ENCODE peak calls at places on chromosome 17, in ten cellular contexts. T, P, A, X, S, I, D, Z, E and G are unnamed samples.

GRCh38 chr17:39812466-39812865 is 51.6 kb downstream of the IKZF3 start:
- DNase-seq in E (no peak), A (no peak), D (peak), P (no peak), I (no peak), Z (no peak), T (no peak), X (peak), S (no peak), G (no peak)

GRCh38 chr17:73343168-73343634 is 31.4 kb upstream of the CDC42EP4 start:
- DNase-seq in A (no peak), E (no peak), I (no peak), X (peak), P (peak), Z (no peak), D (no peak), T (no peak), S (peak), G (no peak)

GRCh38 chr17:74192950-74193781 is 10.3 kb upstream of the RPL38 start:
- DNase-seq in D (peak), X (peak), I (peak), P (no peak), E (no peak), S (no peak), A (no peak), T (peak), Z (peak), G (no peak)

GRCh38 chr17:19021622-19022083 is 17.1 kb upstream of the FAM83G start:
- DNase-seq in E (no peak), S (no peak), I (no peak), X (no peak), P (no peak), D (no peak), T (no peak), Z (peak), A (no peak), G (peak)

GRCh38 chr17:60158751-60159478 is 9.1 kb downstream of the CA4 start:
- DNase-seq in Z (no peak), A (no peak), X (no peak), S (no peak), T (no peak), E (no peak), I (no peak), P (no peak), D (no peak), G (peak)

GRCh38 chr17:19271751-19272357 is 34.7 kb downstream of the EPN2 start:
- DNase-seq in D (no peak), A (no peak), E (no peak), T (no peak), S (no peak), X (no peak), Z (no peak), P (no peak), I (no peak), G (no peak)

GRCh38 chr17:36008998-36009665 is 7.8 kb upstream of the CCL15 start:
- DNase-seq in E (no peak), X (no peak), D (no peak), Z (peak), A (no peak), P (no peak), T (peak), I (no peak), S (no peak), G (peak)

GRCh38 chr17:76481091-76481655 is 13.8 kb downstream of the AANAT start:
- DNase-seq in Z (peak), X (peak), D (no peak), P (no peak), A (no peak), E (peak), I (no peak), T (no peak), S (no peak), G (no peak)

GRCh38 chr17:78661092-78661770 is 84.0 kb upstream of the DNAH17 start:
- DNase-seq in I (peak), T (peak), S (no peak), X (no peak), E (no peak), A (no peak), Z (no peak), D (no peak), P (no peak), G (no peak)

GRCh38 chr17:51389875-51390274 is 129.5 kb downstream of the UTP18 start:
- DNase-seq in D (no peak), E (no peak), S (no peak), Z (no peak), A (peak), I (no peak), P (no peak), X (no peak), T (no peak), G (no peak)

GRCh38 chr17:17849863-17850373 is 13.1 kb upstream of the SREBF1 start:
- DNase-seq in P (peak), I (no peak), Z (peak), T (peak), X (peak), E (peak), A (no peak), D (peak), S (peak), G (peak)

GRCh38 chr17:63333869-63334268 is 112.2 kb downstream of the CYB561 start:
- DNase-seq in D (no peak), S (no peak), P (no peak), T (no peak), X (no peak), E (no peak), Z (no peak), A (no peak), I (no peak), G (no peak)

GRCh38 chr17:29617481-29618271 is 5.0 kb downstream of the CORO6 start:
- DNase-seq in P (peak), T (peak), A (peak), I (peak), Z (peak), E (peak), D (peak), X (peak), S (no peak), G (peak)

GRCh38 chr17:75634754-75635609 is 1.7 kb downstream of the SMIM5 start:
- DNase-seq in Z (no peak), S (no peak), X (no peak), P (no peak), A (no peak), E (no peak), D (no peak), I (no peak), T (no peak), G (peak)

GRCh38 chr17:70454908-70455307 is 285.6 kb downstream of the KCNJ2 start:
- DNase-seq in X (no peak), D (no peak), S (no peak), Z (no peak), I (no peak), T (no peak), E (no peak), A (no peak), P (no peak), G (no peak)

GRCh38 chr17:45364531-45365390 is 47.9 kb upstream of the MAP3K14 start:
- DNase-seq in X (no peak), I (no peak), T (peak), P (peak), E (no peak), A (peak), D (no peak), S (no peak), Z (peak), G (no peak)

GRCh38 chr17:36890398-36891190 is 46.7 kb upstream of the LHX1 start:
- DNase-seq in S (no peak), X (no peak), I (no peak), Z (no peak), D (no peak), P (no peak), E (no peak), T (no peak), A (no peak), G (no peak)

GRCh38 chr17:58363457-58364185 is 11.6 kb upstream of the SUPT4H1 start:
- DNase-seq in I (no peak), P (no peak), A (no peak), S (no peak), E (no peak), T (no peak), Z (no peak), X (no peak), D (no peak), G (no peak)

GRCh38 chr17:61568219-61569072 is 22.6 kb downstream of the NACA2 start:
- DNase-seq in A (no peak), X (no peak), E (no peak), I (no peak), D (no peak), T (peak), P (no peak), Z (no peak), S (no peak), G (no peak)

GRCh38 chr17:62856594-62856993 is 48.5 kb upstream of the MARCHF10 start:
- DNase-seq in X (no peak), P (no peak), Z (no peak), T (no peak), S (no peak), E (no peak), D (no peak), A (no peak), I (no peak), G (no peak)

GRCh38 chr17:66661857-66662256 is 173.1 kb upstream of the CACNG5 start:
- DNase-seq in A (no peak), E (no peak), S (no peak), I (no peak), X (no peak), T (no peak), Z (no peak), D (no peak), P (no peak), G (no peak)

GRCh38 chr17:77690271-77691161 is 268.0 kb upstream of the TNRC6C start:
- DNase-seq in P (no peak), Z (peak), A (peak), E (no peak), D (no peak), X (no peak), S (no peak), T (no peak), I (no peak), G (no peak)

GRCh38 chr17:57881143-57881542 is 31.3 kb upstream of the MRPS23 start:
- DNase-seq in I (no peak), X (no peak), S (no peak), T (no peak), A (no peak), D (no peak), E (no peak), P (no peak), Z (no peak), G (no peak)

GRCh38 chr17:15112881-15113617 is 152.1 kb downstream of the PMP22 start:
- DNase-seq in Z (no peak), D (no peak), S (no peak), E (no peak), I (no peak), T (no peak), A (no peak), P (no peak), X (no peak), G (peak)

GRCh38 chr17:34644941-34645550 is 65.7 kb downstream of the TMEM132E start:
- DNase-seq in S (no peak), Z (no peak), X (no peak), I (no peak), E (no peak), A (no peak), P (no peak), T (no peak), D (no peak), G (no peak)

GRCh38 chr17:77445908-77446535 is 305.3 kb downstream of the SEC14L1 start:
- DNase-seq in A (no peak), I (peak), E (no peak), X (peak), Z (peak), S (no peak), D (peak), P (no peak), T (no peak), G (no peak)

GRCh38 chr17:19720631-19721426 is 4.4 kb upstream of the SLC47A2 start:
- DNase-seq in T (no peak), X (no peak), A (no peak), E (no peak), D (peak), S (no peak), P (no peak), I (peak), Z (no peak), G (no peak)

GRCh38 chr17:47703191-47703591 is 9.2 kb downstream of the TBKBP1 start:
- DNase-seq in X (no peak), A (no peak), D (no peak), E (no peak), P (no peak), S (no peak), I (peak), T (no peak), Z (no peak), G (no peak)

GRCh38 chr17:40382251-40382650 is 17.7 kb upstream of the GJD3 start:
- DNase-seq in D (no peak), T (no peak), S (no peak), X (no peak), I (no peak), P (no peak), E (no peak), Z (no peak), A (no peak), G (no peak)

GRCh38 chr17:76517638-76518038 is 16.4 kb upstream of the RHBDF2 start:
- DNase-seq in T (no peak), S (no peak), D (no peak), A (no peak), P (no peak), Z (no peak), X (no peak), E (no peak), I (no peak), G (no peak)

GRCh38 chr17:63997341-63998048 is 656 bp upstream of the PRR29 start:
- DNase-seq in Z (no peak), T (no peak), E (no peak), D (no peak), P (no peak), I (no peak), S (no peak), X (no peak), A (peak), G (no peak)

GRCh38 chr17:17154981-17155380 is 51.2 kb downstream of the PLD6 start:
- DNase-seq in X (no peak), P (no peak), Z (no peak), A (no peak), D (no peak), T (no peak), S (no peak), I (no peak), E (no peak), G (no peak)

DNA sequence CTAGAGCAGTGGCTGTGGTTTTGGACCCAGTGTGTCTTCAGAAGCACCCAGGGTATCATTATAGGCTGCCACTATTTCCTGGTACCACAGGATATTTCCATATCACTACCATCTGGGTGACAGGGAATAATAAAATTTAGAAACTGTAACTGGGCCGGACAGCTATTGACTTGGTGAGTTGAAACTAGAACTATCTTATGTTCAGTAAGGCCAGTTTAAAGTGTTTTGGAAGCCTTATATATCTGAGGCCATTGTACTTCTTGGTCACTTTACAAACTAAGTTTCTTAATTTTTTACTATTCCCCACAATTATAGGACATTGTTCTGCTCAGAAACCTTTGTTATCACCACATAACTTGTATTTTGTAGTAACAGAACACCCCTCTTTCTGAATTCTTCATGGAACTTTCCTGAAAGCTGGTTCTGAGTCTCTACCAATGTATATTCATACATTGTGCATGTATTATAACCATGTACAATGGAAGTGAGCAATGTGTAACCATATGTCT is 34.0 kb downstream of the ZNF207 start:
- DNase-seq in X (no peak), P (no peak), E (no peak), T (no peak), I (no peak), A (no peak), D (no peak), Z (no peak), S (no peak), G (no peak)
- TF ChIP-seq POLR2A in X (no peak), P (no peak), E (no peak), T (no peak), I (no peak), A (no peak), D (no peak), Z (no peak), S (no peak), G (no peak)

GRCh38 chr17:81393684-81394376 is 1.4 kb upstream of the BAHCC1 start:
- DNase-seq in X (peak), T (peak), A (peak), Z (peak), E (peak), S (peak), P (peak), D (peak), I (peak), G (peak)

GRCh38 chr17:81390436-81391214 is 4.6 kb upstream of the BAHCC1 start:
- DNase-seq in A (no peak), T (no peak), I (no peak), D (no peak), Z (no peak), P (no peak), E (no peak), S (no peak), X (no peak), G (no peak)

GRCh38 chr17:81391268-81391963 is 3.8 kb upstream of the BAHCC1 start:
- DNase-seq in S (no peak), Z (no peak), E (no peak), D (no peak), T (no peak), P (no peak), A (no peak), X (no peak), I (no peak), G (peak)

GRCh38 chr17:81392909-81393654 is 2.2 kb upstream of the BAHCC1 start:
- DNase-seq in X (no peak), S (no peak), P (no peak), I (peak), A (no peak), Z (peak), D (no peak), T (no peak), E (no peak), G (no peak)

GRCh38 chr17:81391964-81392908 is 3.0 kb upstream of the BAHCC1 start:
- DNase-seq in E (no peak), D (no peak), X (no peak), A (no peak), S (no peak), Z (no peak), P (no peak), T (no peak), I (peak), G (peak)
- TF ChIP-seq POLR2A in E (no peak), D (no peak), X (peak), A (no peak), S (no peak), Z (no peak), P (no peak), T (no peak), I (no peak), G (no peak)

GRCh38 chr17:50381920-50382319 is 8.9 kb downstream of the EME1 start:
- DNase-seq in T (no peak), A (no peak), D (no peak), Z (no peak), S (no peak), X (no peak), P (no peak), I (no peak), E (no peak), G (no peak)

GRCh38 chr17:50379733-50380132 is 6.7 kb downstream of the EME1 start:
- DNase-seq in A (no peak), D (no peak), E (no peak), Z (no peak), I (no peak), T (no peak), X (no peak), P (no peak), S (no peak), G (no peak)

GRCh38 chr17:50381260-50381815 is 8.3 kb downstream of the EME1 start:
- DNase-seq in X (no peak), S (no peak), Z (no peak), T (no peak), P (no peak), I (no peak), E (no peak), D (no peak), A (no peak), G (no peak)

GRCh38 chr17:50382931-50383330 is 9.9 kb downstream of the EME1 start:
- DNase-seq in E (no peak), I (no peak), D (no peak), S (no peak), A (no peak), X (no peak), T (no peak), P (no peak), Z (no peak), G (no peak)

GRCh38 chr17:50380369-50381259 is 7.6 kb downstream of the EME1 start:
- DNase-seq in X (no peak), A (no peak), E (no peak), T (no peak), I (no peak), Z (no peak), D (no peak), S (no peak), P (no peak), G (no peak)
- TF ChIP-seq POLR2A in X (peak), A (no peak), E (peak), T (no peak), I (no peak), Z (peak), D (no peak), S (no peak), P (no peak), G (no peak)

DNA sequence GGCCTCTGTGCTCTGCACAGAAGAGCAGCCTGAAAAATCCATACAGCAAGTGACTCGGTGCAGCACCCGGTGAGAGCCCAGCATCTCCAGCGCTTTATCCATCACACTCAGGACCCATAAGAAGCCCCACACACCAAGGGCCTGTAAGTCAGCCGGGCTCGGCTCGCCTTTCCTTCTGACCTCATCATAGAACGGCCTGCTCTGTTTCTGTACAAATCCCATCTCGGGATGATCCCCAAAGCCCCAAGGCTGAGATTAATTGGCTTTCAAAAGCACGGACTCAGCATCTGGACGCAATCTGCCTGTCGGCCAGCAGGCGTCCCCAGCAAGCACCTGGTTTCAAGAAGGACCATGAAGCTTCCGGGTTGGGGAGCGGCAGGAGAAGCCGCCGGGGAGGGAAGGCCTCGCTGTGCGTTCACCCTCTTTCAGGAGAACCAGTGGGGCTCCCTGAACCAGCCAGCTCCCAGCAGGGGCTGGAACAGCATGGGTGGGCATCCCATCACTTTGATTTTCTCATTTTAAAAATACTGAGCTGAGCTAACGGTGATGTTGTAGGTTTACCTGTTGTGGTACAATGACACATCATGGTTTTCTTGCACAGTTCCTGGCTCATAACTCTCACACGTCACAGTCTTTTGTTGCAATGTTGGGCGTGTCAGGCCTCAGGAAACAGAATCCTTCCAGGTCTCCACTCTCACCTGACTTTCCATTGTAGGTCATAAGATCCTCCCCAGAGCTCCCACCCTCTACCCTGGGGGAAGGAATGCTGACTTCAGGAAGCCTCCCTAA is 6.7 kb downstream of the CCDC57 start:
- DNase-seq in S (peak), Z (peak), D (peak), A (peak), P (peak), I (peak), T (peak), E (no peak), X (peak), G (peak)
- TF ChIP-seq POLR2A in S (peak), Z (peak), D (peak), A (no peak), P (peak), I (peak), T (peak), E (peak), X (peak), G (peak)

GRCh38 chr17:8322078-8322477 is 12.0 kb downstream of the ARHGEF15 start:
- DNase-seq in E (no peak), S (no peak), X (no peak), Z (no peak), A (no peak), P (no peak), T (no peak), I (no peak), D (no peak), G (no peak)

GRCh38 chr17:8318010-8318409 is 8.0 kb downstream of the ARHGEF15 start:
- DNase-seq in P (no peak), Z (no peak), S (no peak), A (no peak), T (no peak), D (no peak), E (no peak), I (no peak), X (no peak), G (no peak)

GRCh38 chr17:8318536-8318935 is 8.5 kb downstream of the ARHGEF15 start:
- DNase-seq in D (no peak), A (no peak), Z (no peak), T (no peak), X (no peak), S (no peak), I (no peak), P (no peak), E (no peak), G (no peak)

GRCh38 chr17:8320262-8320661 is 10.2 kb downstream of the ARHGEF15 start:
- DNase-seq in Z (no peak), E (no peak), S (no peak), D (no peak), P (no peak), A (no peak), T (no peak), X (no peak), I (no peak), G (no peak)

GRCh38 chr17:8320990-8321389 is 10.9 kb downstream of the ARHGEF15 start:
- DNase-seq in X (no peak), P (no peak), I (no peak), T (peak), A (no peak), Z (peak), S (no peak), D (no peak), E (no peak), G (no peak)
- TF ChIP-seq POLR2A in X (no peak), P (no peak), I (no peak), T (no peak), A (no peak), Z (no peak), S (no peak), D (no peak), E (no peak), G (no peak)